ENCODE peak calls at places on chromosomes 7 and 10, in eight cellular contexts. One of them, this sample, is unnamed.

GRCh38 chr10:76168437-76168836 is 737.0 kb downstream of the LRMDA start:
- DNase-seq in neural crest cell: no peak
- DNase-seq in kidney glomerular epithelial cell: no peak
- DNase-seq in Peyer's patch: no peak
- DNase-seq in brain microvascular endothelial cell: no peak
- DNase-seq in GM20000: no peak
- DNase-seq in colonic mucosa: no peak
- DNase-seq in CD4-positive, alpha-beta T cell: no peak
- DNase-seq in this sample: no peak

GRCh38 chr7:157979631-157980340 is 607.8 kb downstream of the PTPRN2 start:
- DNase-seq in neural crest cell: peak
- DNase-seq in kidney glomerular epithelial cell: no peak
- DNase-seq in Peyer's patch: peak
- DNase-seq in brain microvascular endothelial cell: no peak
- DNase-seq in GM20000: no peak
- DNase-seq in colonic mucosa: no peak
- DNase-seq in CD4-positive, alpha-beta T cell: no peak
- DNase-seq in this sample: no peak

GRCh38 chr7:28955723-28956607 is 2.2 kb downstream of the TRIL start:
- DNase-seq in neural crest cell: peak
- DNase-seq in kidney glomerular epithelial cell: peak
- DNase-seq in Peyer's patch: peak
- DNase-seq in brain microvascular endothelial cell: no peak
- DNase-seq in GM20000: peak
- DNase-seq in colonic mucosa: peak
- DNase-seq in CD4-positive, alpha-beta T cell: no peak
- DNase-seq in this sample: no peak

GRCh38 chr10:24156686-24157085 is 52.3 kb upstream of the KIAA1217 start:
- DNase-seq in neural crest cell: no peak
- DNase-seq in kidney glomerular epithelial cell: no peak
- DNase-seq in Peyer's patch: no peak
- DNase-seq in brain microvascular endothelial cell: no peak
- DNase-seq in GM20000: no peak
- DNase-seq in colonic mucosa: no peak
- DNase-seq in CD4-positive, alpha-beta T cell: no peak
- DNase-seq in this sample: peak

GRCh38 chr7:132419538-132419937 is 156.7 kb downstream of the PLXNA4 start:
- DNase-seq in neural crest cell: no peak
- DNase-seq in kidney glomerular epithelial cell: no peak
- DNase-seq in Peyer's patch: no peak
- DNase-seq in brain microvascular endothelial cell: peak
- DNase-seq in GM20000: no peak
- DNase-seq in colonic mucosa: no peak
- DNase-seq in CD4-positive, alpha-beta T cell: no peak
- DNase-seq in this sample: no peak

GRCh38 chr10:11260136-11260535 is 242.5 kb downstream of the CELF2 start:
- DNase-seq in neural crest cell: no peak
- DNase-seq in kidney glomerular epithelial cell: no peak
- DNase-seq in Peyer's patch: no peak
- DNase-seq in brain microvascular endothelial cell: no peak
- DNase-seq in GM20000: no peak
- DNase-seq in colonic mucosa: no peak
- DNase-seq in CD4-positive, alpha-beta T cell: no peak
- DNase-seq in this sample: no peak

GRCh38 chr7:45181286-45181960 is 23.8 kb downstream of the RAMP3 start:
- DNase-seq in neural crest cell: no peak
- DNase-seq in kidney glomerular epithelial cell: no peak
- DNase-seq in Peyer's patch: peak
- DNase-seq in brain microvascular endothelial cell: no peak
- DNase-seq in GM20000: no peak
- DNase-seq in colonic mucosa: no peak
- DNase-seq in CD4-positive, alpha-beta T cell: no peak
- DNase-seq in this sample: no peak

GRCh38 chr7:112104153-112104552 is 102.0 kb downstream of the DOCK4 start:
- DNase-seq in neural crest cell: no peak
- DNase-seq in kidney glomerular epithelial cell: no peak
- DNase-seq in Peyer's patch: no peak
- DNase-seq in brain microvascular endothelial cell: no peak
- DNase-seq in GM20000: no peak
- DNase-seq in colonic mucosa: no peak
- DNase-seq in CD4-positive, alpha-beta T cell: no peak
- DNase-seq in this sample: no peak

GRCh38 chr10:24483701-24484100 is 240.0 kb downstream of the ARHGAP21 start:
- DNase-seq in neural crest cell: no peak
- DNase-seq in kidney glomerular epithelial cell: peak
- DNase-seq in Peyer's patch: peak
- DNase-seq in brain microvascular endothelial cell: peak
- DNase-seq in GM20000: no peak
- DNase-seq in colonic mucosa: peak
- DNase-seq in CD4-positive, alpha-beta T cell: no peak
- DNase-seq in this sample: peak

GRCh38 chr7:117169907-117170306 is 153.0 kb downstream of the WNT2 start:
- DNase-seq in neural crest cell: no peak
- DNase-seq in kidney glomerular epithelial cell: peak
- DNase-seq in Peyer's patch: no peak
- DNase-seq in brain microvascular endothelial cell: no peak
- DNase-seq in GM20000: no peak
- DNase-seq in colonic mucosa: no peak
- DNase-seq in CD4-positive, alpha-beta T cell: no peak
- DNase-seq in this sample: peak

GRCh38 chr7:116382375-116382774 is 117.2 kb upstream of the CAV2 start:
- DNase-seq in neural crest cell: no peak
- DNase-seq in kidney glomerular epithelial cell: no peak
- DNase-seq in Peyer's patch: no peak
- DNase-seq in brain microvascular endothelial cell: no peak
- DNase-seq in GM20000: no peak
- DNase-seq in colonic mucosa: no peak
- DNase-seq in CD4-positive, alpha-beta T cell: no peak
- DNase-seq in this sample: no peak

GRCh38 chr7:26865094-26865388 is 651 bp upstream of the SKAP2 start:
- DNase-seq in neural crest cell: no peak
- DNase-seq in kidney glomerular epithelial cell: no peak
- DNase-seq in Peyer's patch: no peak
- DNase-seq in brain microvascular endothelial cell: no peak
- DNase-seq in GM20000: no peak
- DNase-seq in colonic mucosa: no peak
- DNase-seq in CD4-positive, alpha-beta T cell: no peak
- DNase-seq in this sample: no peak

GRCh38 chr7:55099086-55099831 is 80.4 kb downstream of the EGFR start:
- DNase-seq in neural crest cell: no peak
- DNase-seq in kidney glomerular epithelial cell: no peak
- DNase-seq in Peyer's patch: no peak
- DNase-seq in brain microvascular endothelial cell: no peak
- DNase-seq in GM20000: no peak
- DNase-seq in colonic mucosa: no peak
- DNase-seq in CD4-positive, alpha-beta T cell: no peak
- DNase-seq in this sample: no peak